ENCODE peak calls at places on chromosomes 11 and 22, in five cellular contexts. O is right cardiac atrium, E is psoas muscle, P is DND-41, Q is HAP-1. S is an unnamed sample. For H3K4me1, the result is how much of the 10 kb centered on the place peaks cover.

GRCh38 chr11:26655287-26655686 is 66.6 kb downstream of the SLC5A12 start:
- DNase-seq in Q (no peak), O (no peak), E (no peak), P (no peak), S (no peak)

GRCh38 chr22:48646216-48646925 is 1181.3 kb downstream of the BRD1 start:
- DNase-seq in E (no peak), O (no peak), Q (no peak), P (no peak), S (no peak)

GRCh38 chr22:36409911-36410756 is 22.4 kb upstream of the MYH9 start:
- DNase-seq in P (no peak), Q (no peak), O (peak), E (peak), S (peak)

GRCh38 chr22:47329727-47330653 is 567.5 kb downstream of the TBC1D22A start:
- DNase-seq in P (no peak), Q (no peak), O (no peak), E (no peak), S (no peak)

GRCh38 chr11:1826552-1827094 is 8.2 kb upstream of the SYT8 start:
- DNase-seq in P (no peak), O (peak), E (no peak), Q (no peak), S (peak)

GRCh38 chr22:47193606-47194316 is 431.3 kb downstream of the TBC1D22A start:
- DNase-seq in P (no peak), Q (no peak), E (peak), O (no peak), S (peak)

GRCh38 chr22:45629469-45630089 is 42.1 kb upstream of the ATXN10 start:
- DNase-seq in Q (peak), E (no peak), O (no peak), P (no peak), S (no peak)

GRCh38 chr11:83641511-83641910 is 355.3 kb upstream of the CCDC90B start:
- DNase-seq in Q (no peak), P (no peak), O (peak), E (no peak), S (peak)

GRCh38 chr22:44914026-44914721 is 95.6 kb downstream of the PHF21B start:
- DNase-seq in E (no peak), P (no peak), O (no peak), Q (no peak), S (peak)

GRCh38 chr11:104968365-104968855 is at the start of gene CASP4:
- DNase-seq in O (no peak), E (no peak), Q (no peak), P (peak), S (no peak)

GRCh38 chr11:96538104-96538503 is 148.3 kb downstream of the JRKL start:
- DNase-seq in P (no peak), E (no peak), Q (no peak), O (no peak), S (no peak)

GRCh38 chr11:128412847-128413791 is 174.2 kb downstream of the ETS1 start:
- DNase-seq in E (no peak), O (no peak), P (no peak), Q (no peak), S (no peak)

GRCh38 chr11:68684385-68685356 is at the start of gene GAL:
- DNase-seq in Q (peak), O (no peak), P (no peak), E (no peak), S (peak)

GRCh38 chr22:38298312-38299000 is 18.8 kb downstream of the CSNK1E start:
- DNase-seq in E (peak), O (no peak), P (peak), Q (peak), S (no peak)

GRCh38 chr22:49958961-49959781 is 1.4 kb upstream of the PIM3 start:
- DNase-seq in P (no peak), Q (no peak), O (peak), E (no peak), S (peak)

GRCh38 chr22:49956914-49957825 is 3.4 kb upstream of the PIM3 start:
- DNase-seq in Q (no peak), E (peak), O (peak), P (no peak), S (peak)

GRCh38 chr22:49957826-49958461 is 2.6 kb upstream of the PIM3 start:
- DNase-seq in E (peak), Q (no peak), O (peak), P (no peak), S (peak)

GRCh38 chr22:49959782-49960158 is 802 bp upstream of the PIM3 start:
- DNase-seq in Q (no peak), E (peak), P (no peak), O (no peak), S (peak)

GRCh38 chr22:49958462-49958921 is 2.1 kb upstream of the PIM3 start:
- DNase-seq in O (peak), P (no peak), E (peak), Q (no peak), S (peak)
- H3K4me1 ChIP-seq in O (under half), P (under half), E (under half), Q (under half), S (under half)

GRCh38 chr11:74017631-74018030 is 8.7 kb upstream of the UCP3 start:
- DNase-seq in Q (no peak), E (no peak), O (no peak), P (no peak), S (no peak)

GRCh38 chr11:74013141-74013540 is 4.3 kb upstream of the UCP3 start:
- DNase-seq in Q (no peak), E (no peak), O (no peak), P (no peak), S (peak)

GRCh38 chr11:74018331-74019005 is 9.6 kb upstream of the UCP3 start:
- DNase-seq in O (peak), E (peak), Q (no peak), P (no peak), S (peak)

GRCh38 chr11:74014880-74015279 is 6.0 kb upstream of the UCP3 start:
- DNase-seq in Q (no peak), O (no peak), E (no peak), P (no peak), S (no peak)

GRCh38 chr11:74015919-74016684 is 7.2 kb upstream of the UCP3 start:
- DNase-seq in O (no peak), E (no peak), P (no peak), Q (no peak), S (no peak)
- H3K4me1 ChIP-seq in O (under half), E (under half), P (under half), Q (under half), S (under half)

GRCh38 chr11:110409174-110409573 is 20.6 kb upstream of the FDX1 start:
- DNase-seq in P (no peak), Q (no peak), E (no peak), O (no peak), S (no peak)
- H3K4me1 ChIP-seq in P (under half), Q (under half), E (under half), O (under half), S (under half)

GRCh38 chr11:6608726-6609501 is 3.1 kb downstream of the TAF10 start:
- DNase-seq in P (peak), O (no peak), E (no peak), Q (no peak), S (peak)

GRCh38 chr11:6610591-6610990 is 1.4 kb downstream of the TAF10 start:
- DNase-seq in E (no peak), Q (no peak), P (no peak), O (no peak), S (peak)

GRCh38 chr11:6611092-6612007 is 666 bp downstream of the TAF10 start:
- DNase-seq in P (peak), Q (peak), O (peak), E (peak), S (peak)

GRCh38 chr11:6608011-6608410 is 4.0 kb downstream of the TAF10 start:
- DNase-seq in E (no peak), O (no peak), Q (no peak), P (no peak), S (peak)

DNA sequence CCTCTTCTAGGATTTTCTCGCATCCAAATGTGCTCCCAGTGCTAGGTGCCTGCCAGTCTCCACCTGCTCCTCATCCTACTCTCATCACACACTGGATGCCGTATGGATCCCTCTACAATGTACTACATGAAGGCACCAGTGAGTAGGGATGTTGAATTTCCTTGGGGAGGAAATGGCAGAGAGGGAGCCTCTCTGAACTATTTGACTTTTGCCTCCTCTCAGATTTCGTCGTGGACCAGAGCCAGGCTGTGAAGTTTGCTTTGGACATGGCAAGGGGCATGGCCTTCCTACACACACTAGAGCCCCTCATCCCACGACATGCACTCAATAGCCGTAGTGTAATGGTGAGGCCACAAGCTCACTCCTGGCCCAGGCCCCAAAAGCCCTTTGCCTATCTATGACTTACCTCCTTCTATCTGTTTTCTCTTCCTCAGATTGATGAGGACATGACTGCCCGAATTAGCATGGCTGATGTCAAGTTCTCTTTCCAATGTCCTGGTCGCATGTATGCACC is 2.5 kb downstream of the TAF10 start:
- DNase-seq in E (no peak), P (no peak), O (no peak), Q (no peak), S (peak)
- H3K4me1 ChIP-seq in E (half or more), P (half or more), O (under half), Q (under half), S (under half)

GRCh38 chr11:72723508-72723907 is 28.7 kb downstream of the ARAP1 start:
- DNase-seq in Q (no peak), E (peak), O (no peak), P (no peak), S (no peak)
- H3K4me1 ChIP-seq in Q (under half), E (under half), O (under half), P (under half), S (under half)